ENCODE peak calls at places on chromosomes 6 and 20, in five cellular contexts. F is activated CD8-positive, alpha-beta memory T cell treated with anti-CD3 and anti-CD28 coated beads for 48 hours; L is A549; O is foreskin fibroblast; E is stimulated activated CD8-positive, alpha-beta memory T cell treated with anti-CD3 and anti-CD28 coated beads, Interleukin-4, amount 100 ng/mL, for 4 hours. T is an unnamed sample.

GRCh38 chr6:22222469-22222868 is 74.4 kb downstream of the PRL start:
- DNase-seq in F (no peak), L (no peak), O (no peak), E (no peak), T (no peak)

GRCh38 chr6:52337633-52338290 is 24.2 kb upstream of the PAQR8 start:
- DNase-seq in F (no peak), L (no peak), O (no peak), E (no peak), T (no peak)

GRCh38 chr6:158630944-158631616 is 13.5 kb downstream of the DYNLT1 start:
- DNase-seq in F (no peak), L (no peak), O (peak; percentile 43), E (no peak), T (no peak)

GRCh38 chr6:133811557-133811956 is 77.4 kb upstream of the TCF21 start:
- DNase-seq in F (no peak), L (no peak), O (no peak), E (no peak), T (no peak)

GRCh38 chr6:35311390-35312075 is 13.9 kb downstream of the DEF6 start:
- DNase-seq in F (no peak), L (no peak), O (no peak), E (no peak), T (no peak)

GRCh38 chr6:18211338-18211737 is 53.0 kb downstream of the DEK start:
- DNase-seq in F (no peak), L (no peak), O (no peak), E (no peak), T (no peak)

GRCh38 chr6:47116616-47117015 is 74.5 kb upstream of the ADGRF1 start:
- DNase-seq in F (no peak), L (no peak), O (no peak), E (no peak), T (no peak)

GRCh38 chr20:43530321-43531090 is 23.0 kb downstream of the L3MBTL1 start:
- DNase-seq in F (no peak), L (peak; percentile 16), O (peak; percentile 53), E (no peak), T (peak; percentile 12)

GRCh38 chr20:25084616-25085187 is 2.8 kb upstream of the VSX1 start:
- DNase-seq in F (no peak), L (peak; percentile 59), O (peak; percentile 23), E (no peak), T (no peak)

T was measured in erythroblast.